ENCODE peak calls at places on chromosomes 5 and 9, in nine cellular contexts. One of them, this sample, is unnamed.

GRCh38 chr5:178428341-178429155 is 161.6 kb downstream of the COL23A1 start:
- DNase-seq in stimulated activated CD4-positive, alpha-beta T cell treated with anti-CD3 and anti-CD28 coated beads, Interleukin-4, amount 100 ng/mL, for 1 hour: no peak
- DNase-seq in ELR: no peak
- DNase-seq in mucosa of descending colon: no peak
- DNase-seq in suprapubic skin: no peak
- DNase-seq in ACHN: no peak
- DNase-seq in EH: no peak
- DNase-seq in non-pigmented ciliary epithelial cell: no peak
- DNase-seq in T-helper 1 cell: no peak
- DNase-seq in this sample: peak; percentile 60

GRCh38 chr5:113038714-113039113 is 62.1 kb downstream of the DCP2 start:
- DNase-seq in ACHN: no peak
- DNase-seq in T-helper 1 cell: no peak
- DNase-seq in ELR: peak; percentile 82
- DNase-seq in non-pigmented ciliary epithelial cell: no peak
- DNase-seq in mucosa of descending colon: no peak
- DNase-seq in EH: peak; percentile 69
- DNase-seq in stimulated activated CD4-positive, alpha-beta T cell treated with anti-CD3 and anti-CD28 coated beads, Interleukin-4, amount 100 ng/mL, for 1 hour: no peak
- DNase-seq in suprapubic skin: no peak
- DNase-seq in this sample: no peak

GRCh38 chr5:180371949-180372348 is 18.8 kb upstream of the GFPT2 start:
- DNase-seq in suprapubic skin: no peak
- DNase-seq in ELR: no peak
- DNase-seq in ACHN: no peak
- DNase-seq in stimulated activated CD4-positive, alpha-beta T cell treated with anti-CD3 and anti-CD28 coated beads, Interleukin-4, amount 100 ng/mL, for 1 hour: no peak
- DNase-seq in non-pigmented ciliary epithelial cell: no peak
- DNase-seq in T-helper 1 cell: no peak
- DNase-seq in mucosa of descending colon: no peak
- DNase-seq in EH: no peak
- DNase-seq in this sample: no peak

GRCh38 chr9:129889936-129890717 is 54.9 kb downstream of the USP20 start:
- DNase-seq in ELR: no peak
- DNase-seq in mucosa of descending colon: peak; percentile 77
- DNase-seq in T-helper 1 cell: peak; percentile 90
- DNase-seq in ACHN: no peak
- DNase-seq in suprapubic skin: no peak
- DNase-seq in EH: no peak
- DNase-seq in stimulated activated CD4-positive, alpha-beta T cell treated with anti-CD3 and anti-CD28 coated beads, Interleukin-4, amount 100 ng/mL, for 1 hour: peak; percentile 77
- DNase-seq in non-pigmented ciliary epithelial cell: no peak
- DNase-seq in this sample: no peak

GRCh38 chr9:91221332-91221731 is 140.4 kb downstream of the AUH start:
- DNase-seq in EH: peak; percentile 71
- DNase-seq in stimulated activated CD4-positive, alpha-beta T cell treated with anti-CD3 and anti-CD28 coated beads, Interleukin-4, amount 100 ng/mL, for 1 hour: no peak
- DNase-seq in suprapubic skin: no peak
- DNase-seq in non-pigmented ciliary epithelial cell: peak; percentile 78
- DNase-seq in T-helper 1 cell: no peak
- DNase-seq in ACHN: no peak
- DNase-seq in mucosa of descending colon: no peak
- DNase-seq in ELR: peak; percentile 23
- DNase-seq in this sample: no peak

GRCh38 chr9:122777935-122778671 is 10.6 kb upstream of the OR5C1 start:
- DNase-seq in ELR: peak; percentile 47
- DNase-seq in mucosa of descending colon: no peak
- DNase-seq in non-pigmented ciliary epithelial cell: peak; percentile 19
- DNase-seq in T-helper 1 cell: no peak
- DNase-seq in stimulated activated CD4-positive, alpha-beta T cell treated with anti-CD3 and anti-CD28 coated beads, Interleukin-4, amount 100 ng/mL, for 1 hour: no peak
- DNase-seq in suprapubic skin: no peak
- DNase-seq in EH: peak; percentile 77
- DNase-seq in ACHN: no peak
- DNase-seq in this sample: no peak

GRCh38 chr9:92276223-92277007 is 17.1 kb downstream of the IARS1 start:
- DNase-seq in ACHN: no peak
- DNase-seq in EH: peak; percentile 54
- DNase-seq in stimulated activated CD4-positive, alpha-beta T cell treated with anti-CD3 and anti-CD28 coated beads, Interleukin-4, amount 100 ng/mL, for 1 hour: no peak
- DNase-seq in non-pigmented ciliary epithelial cell: no peak
- DNase-seq in mucosa of descending colon: no peak
- DNase-seq in ELR: peak; percentile 44
- DNase-seq in suprapubic skin: no peak
- DNase-seq in T-helper 1 cell: peak; percentile 20
- DNase-seq in this sample: no peak

GRCh38 chr5:116864838-116865190 is 290.2 kb upstream of the SEMA6A start:
- DNase-seq in T-helper 1 cell: no peak
- DNase-seq in EH: no peak
- DNase-seq in ELR: no peak
- DNase-seq in non-pigmented ciliary epithelial cell: no peak
- DNase-seq in ACHN: no peak
- DNase-seq in mucosa of descending colon: no peak
- DNase-seq in suprapubic skin: no peak
- DNase-seq in stimulated activated CD4-positive, alpha-beta T cell treated with anti-CD3 and anti-CD28 coated beads, Interleukin-4, amount 100 ng/mL, for 1 hour: no peak
- DNase-seq in this sample: no peak

GRCh38 chr9:19934301-19934868 is 145.5 kb upstream of the SLC24A2 start:
- DNase-seq in EH: peak; percentile 34
- DNase-seq in non-pigmented ciliary epithelial cell: no peak
- DNase-seq in suprapubic skin: peak; percentile 67
- DNase-seq in ACHN: peak; percentile 63
- DNase-seq in T-helper 1 cell: no peak
- DNase-seq in mucosa of descending colon: peak; percentile 44
- DNase-seq in ELR: peak; percentile 7
- DNase-seq in stimulated activated CD4-positive, alpha-beta T cell treated with anti-CD3 and anti-CD28 coated beads, Interleukin-4, amount 100 ng/mL, for 1 hour: peak; percentile 6
- DNase-seq in this sample: peak; percentile 45

GRCh38 chr9:95696701-95697100 is 178.8 kb upstream of the ERCC6L2 start:
- DNase-seq in ACHN: no peak
- DNase-seq in non-pigmented ciliary epithelial cell: no peak
- DNase-seq in mucosa of descending colon: no peak
- DNase-seq in suprapubic skin: no peak
- DNase-seq in EH: no peak
- DNase-seq in ELR: no peak
- DNase-seq in stimulated activated CD4-positive, alpha-beta T cell treated with anti-CD3 and anti-CD28 coated beads, Interleukin-4, amount 100 ng/mL, for 1 hour: no peak
- DNase-seq in T-helper 1 cell: no peak
- DNase-seq in this sample: no peak

GRCh38 chr9:96245399-96245798 is 56.6 kb downstream of the HSD17B3 start:
- DNase-seq in non-pigmented ciliary epithelial cell: no peak
- DNase-seq in EH: no peak
- DNase-seq in mucosa of descending colon: no peak
- DNase-seq in stimulated activated CD4-positive, alpha-beta T cell treated with anti-CD3 and anti-CD28 coated beads, Interleukin-4, amount 100 ng/mL, for 1 hour: no peak
- DNase-seq in suprapubic skin: no peak
- DNase-seq in T-helper 1 cell: no peak
- DNase-seq in ELR: peak; percentile 5
- DNase-seq in ACHN: no peak
- DNase-seq in this sample: no peak

GRCh38 chr9:136201609-136202448 is 3.1 kb downstream of the LHX3 start:
- DNase-seq in ELR: no peak
- DNase-seq in stimulated activated CD4-positive, alpha-beta T cell treated with anti-CD3 and anti-CD28 coated beads, Interleukin-4, amount 100 ng/mL, for 1 hour: no peak
- DNase-seq in suprapubic skin: no peak
- DNase-seq in T-helper 1 cell: no peak
- DNase-seq in EH: peak; percentile 20
- DNase-seq in mucosa of descending colon: no peak
- DNase-seq in ACHN: no peak
- DNase-seq in non-pigmented ciliary epithelial cell: no peak
- DNase-seq in this sample: no peak

GRCh38 chr9:123310551-123311249 is 42.3 kb upstream of the STRBP start:
- DNase-seq in non-pigmented ciliary epithelial cell: no peak
- DNase-seq in T-helper 1 cell: no peak
- DNase-seq in mucosa of descending colon: no peak
- DNase-seq in ACHN: no peak
- DNase-seq in stimulated activated CD4-positive, alpha-beta T cell treated with anti-CD3 and anti-CD28 coated beads, Interleukin-4, amount 100 ng/mL, for 1 hour: no peak
- DNase-seq in EH: no peak
- DNase-seq in suprapubic skin: no peak
- DNase-seq in ELR: no peak
- DNase-seq in this sample: no peak

GRCh38 chr9:136694163-136694864 is 7.1 kb upstream of the AGPAT2 start:
- DNase-seq in mucosa of descending colon: peak; percentile 82
- DNase-seq in stimulated activated CD4-positive, alpha-beta T cell treated with anti-CD3 and anti-CD28 coated beads, Interleukin-4, amount 100 ng/mL, for 1 hour: peak; percentile 30
- DNase-seq in EH: peak; percentile 46
- DNase-seq in T-helper 1 cell: peak; percentile 29
- DNase-seq in non-pigmented ciliary epithelial cell: no peak
- DNase-seq in ACHN: peak; percentile 59
- DNase-seq in suprapubic skin: no peak
- DNase-seq in ELR: peak; percentile 67
- DNase-seq in this sample: no peak

GRCh38 chr5:65539827-65540226 is 23.1 kb downstream of the CENPK start:
- DNase-seq in ELR: peak; percentile 26
- DNase-seq in suprapubic skin: no peak
- DNase-seq in EH: peak; percentile 1
- DNase-seq in ACHN: no peak
- DNase-seq in mucosa of descending colon: no peak
- DNase-seq in stimulated activated CD4-positive, alpha-beta T cell treated with anti-CD3 and anti-CD28 coated beads, Interleukin-4, amount 100 ng/mL, for 1 hour: no peak
- DNase-seq in T-helper 1 cell: no peak
- DNase-seq in non-pigmented ciliary epithelial cell: no peak
- DNase-seq in this sample: no peak

GRCh38 chr5:151141535-151141934 is 16.0 kb downstream of the ANXA6 start:
- DNase-seq in non-pigmented ciliary epithelial cell: no peak
- DNase-seq in EH: no peak
- DNase-seq in stimulated activated CD4-positive, alpha-beta T cell treated with anti-CD3 and anti-CD28 coated beads, Interleukin-4, amount 100 ng/mL, for 1 hour: peak; percentile 60
- DNase-seq in ACHN: no peak
- DNase-seq in mucosa of descending colon: peak; percentile 58
- DNase-seq in suprapubic skin: no peak
- DNase-seq in T-helper 1 cell: peak; percentile 75
- DNase-seq in ELR: no peak
- DNase-seq in this sample: no peak

GRCh38 chr5:177366528-177367322 is 9.0 kb downstream of the RGS14 start:
- DNase-seq in suprapubic skin: peak; percentile 93
- DNase-seq in ELR: peak; percentile 86
- DNase-seq in mucosa of descending colon: peak; percentile 92
- DNase-seq in EH: peak; percentile 88
- DNase-seq in T-helper 1 cell: no peak
- DNase-seq in stimulated activated CD4-positive, alpha-beta T cell treated with anti-CD3 and anti-CD28 coated beads, Interleukin-4, amount 100 ng/mL, for 1 hour: no peak
- DNase-seq in ACHN: peak; percentile 89
- DNase-seq in non-pigmented ciliary epithelial cell: peak; percentile 31
- DNase-seq in this sample: peak; percentile 80

GRCh38 chr9:119839888-119840287 is 470.7 kb upstream of the BRINP1 start:
- DNase-seq in mucosa of descending colon: no peak
- DNase-seq in suprapubic skin: no peak
- DNase-seq in ELR: no peak
- DNase-seq in ACHN: no peak
- DNase-seq in T-helper 1 cell: no peak
- DNase-seq in EH: no peak
- DNase-seq in non-pigmented ciliary epithelial cell: no peak
- DNase-seq in stimulated activated CD4-positive, alpha-beta T cell treated with anti-CD3 and anti-CD28 coated beads, Interleukin-4, amount 100 ng/mL, for 1 hour: no peak
- DNase-seq in this sample: peak; percentile 7

GRCh38 chr5:144142030-144142825 is 28.2 kb downstream of the YIPF5 start:
- DNase-seq in ELR: peak; percentile 72
- DNase-seq in T-helper 1 cell: peak; percentile 8
- DNase-seq in non-pigmented ciliary epithelial cell: no peak
- DNase-seq in ACHN: peak; percentile 32
- DNase-seq in stimulated activated CD4-positive, alpha-beta T cell treated with anti-CD3 and anti-CD28 coated beads, Interleukin-4, amount 100 ng/mL, for 1 hour: no peak
- DNase-seq in EH: peak; percentile 65
- DNase-seq in mucosa of descending colon: no peak
- DNase-seq in suprapubic skin: no peak
- DNase-seq in this sample: no peak

GRCh38 chr5:111404270-111404769 is 108.0 kb downstream of the STARD4 start:
- DNase-seq in ELR: no peak
- DNase-seq in mucosa of descending colon: no peak
- DNase-seq in ACHN: no peak
- DNase-seq in non-pigmented ciliary epithelial cell: no peak
- DNase-seq in T-helper 1 cell: no peak
- DNase-seq in stimulated activated CD4-positive, alpha-beta T cell treated with anti-CD3 and anti-CD28 coated beads, Interleukin-4, amount 100 ng/mL, for 1 hour: no peak
- DNase-seq in EH: no peak
- DNase-seq in suprapubic skin: no peak
- DNase-seq in this sample: no peak

GRCh38 chr9:20623021-20623747 is 885 bp upstream of the MLLT3 start:
- DNase-seq in ELR: peak; percentile 38
- DNase-seq in ACHN: no peak
- DNase-seq in stimulated activated CD4-positive, alpha-beta T cell treated with anti-CD3 and anti-CD28 coated beads, Interleukin-4, amount 100 ng/mL, for 1 hour: peak; percentile 60
- DNase-seq in non-pigmented ciliary epithelial cell: no peak
- DNase-seq in suprapubic skin: peak; percentile 70
- DNase-seq in EH: no peak
- DNase-seq in T-helper 1 cell: peak; percentile 80
- DNase-seq in mucosa of descending colon: peak; percentile 72
- DNase-seq in this sample: peak; percentile 58

GRCh38 chr5:169697976-169698375 is 60.9 kb downstream of the DOCK2 start:
- DNase-seq in T-helper 1 cell: no peak
- DNase-seq in mucosa of descending colon: no peak
- DNase-seq in non-pigmented ciliary epithelial cell: no peak
- DNase-seq in EH: peak; percentile 24
- DNase-seq in suprapubic skin: no peak
- DNase-seq in ELR: no peak
- DNase-seq in stimulated activated CD4-positive, alpha-beta T cell treated with anti-CD3 and anti-CD28 coated beads, Interleukin-4, amount 100 ng/mL, for 1 hour: no peak
- DNase-seq in ACHN: no peak
- DNase-seq in this sample: no peak

GRCh38 chr5:1159341-1159675 is 42.1 kb upstream of the SLC6A19 start:
- DNase-seq in mucosa of descending colon: no peak
- DNase-seq in EH: no peak
- DNase-seq in stimulated activated CD4-positive, alpha-beta T cell treated with anti-CD3 and anti-CD28 coated beads, Interleukin-4, amount 100 ng/mL, for 1 hour: no peak
- DNase-seq in suprapubic skin: no peak
- DNase-seq in T-helper 1 cell: no peak
- DNase-seq in ELR: no peak
- DNase-seq in non-pigmented ciliary epithelial cell: no peak
- DNase-seq in ACHN: no peak
- DNase-seq in this sample: no peak

GRCh38 chr5:172150514-172151425 is 37.3 kb downstream of the STK10 start:
- DNase-seq in ACHN: no peak
- DNase-seq in EH: peak; percentile 68
- DNase-seq in ELR: no peak
- DNase-seq in T-helper 1 cell: peak; percentile 33
- DNase-seq in suprapubic skin: peak; percentile 75
- DNase-seq in mucosa of descending colon: peak; percentile 80
- DNase-seq in stimulated activated CD4-positive, alpha-beta T cell treated with anti-CD3 and anti-CD28 coated beads, Interleukin-4, amount 100 ng/mL, for 1 hour: no peak
- DNase-seq in non-pigmented ciliary epithelial cell: no peak
- DNase-seq in this sample: peak; percentile 47

GRCh38 chr9:24502548-24502947 is 43.1 kb downstream of the IZUMO3 start:
- DNase-seq in non-pigmented ciliary epithelial cell: no peak
- DNase-seq in T-helper 1 cell: no peak
- DNase-seq in stimulated activated CD4-positive, alpha-beta T cell treated with anti-CD3 and anti-CD28 coated beads, Interleukin-4, amount 100 ng/mL, for 1 hour: no peak
- DNase-seq in mucosa of descending colon: no peak
- DNase-seq in ACHN: no peak
- DNase-seq in suprapubic skin: no peak
- DNase-seq in EH: no peak
- DNase-seq in ELR: no peak
- DNase-seq in this sample: no peak

GRCh38 chr5:175388531-175388930 is 55.5 kb downstream of the DRD1 start:
- DNase-seq in T-helper 1 cell: no peak
- DNase-seq in non-pigmented ciliary epithelial cell: no peak
- DNase-seq in mucosa of descending colon: no peak
- DNase-seq in EH: no peak
- DNase-seq in ACHN: no peak
- DNase-seq in ELR: no peak
- DNase-seq in stimulated activated CD4-positive, alpha-beta T cell treated with anti-CD3 and anti-CD28 coated beads, Interleukin-4, amount 100 ng/mL, for 1 hour: no peak
- DNase-seq in suprapubic skin: no peak
- DNase-seq in this sample: no peak

GRCh38 chr9:77449177-77450092 is 198.7 kb downstream of the GNA14 start:
- DNase-seq in non-pigmented ciliary epithelial cell: peak; percentile 85
- DNase-seq in EH: peak; percentile 56
- DNase-seq in T-helper 1 cell: no peak
- DNase-seq in suprapubic skin: no peak
- DNase-seq in stimulated activated CD4-positive, alpha-beta T cell treated with anti-CD3 and anti-CD28 coated beads, Interleukin-4, amount 100 ng/mL, for 1 hour: no peak
- DNase-seq in mucosa of descending colon: no peak
- DNase-seq in ELR: peak; percentile 85
- DNase-seq in ACHN: no peak
- DNase-seq in this sample: no peak

GRCh38 chr5:168274416-168274815 is 17.0 kb upstream of the WWC1 start:
- DNase-seq in T-helper 1 cell: no peak
- DNase-seq in ELR: no peak
- DNase-seq in stimulated activated CD4-positive, alpha-beta T cell treated with anti-CD3 and anti-CD28 coated beads, Interleukin-4, amount 100 ng/mL, for 1 hour: no peak
- DNase-seq in EH: peak; percentile 13
- DNase-seq in mucosa of descending colon: no peak
- DNase-seq in ACHN: no peak
- DNase-seq in suprapubic skin: no peak
- DNase-seq in non-pigmented ciliary epithelial cell: no peak
- DNase-seq in this sample: no peak

GRCh38 chr9:98374385-98375051 is 119.1 kb upstream of the TBC1D2 start:
- DNase-seq in ACHN: peak; percentile 94
- DNase-seq in ELR: peak; percentile 97
- DNase-seq in EH: peak; percentile 92
- DNase-seq in non-pigmented ciliary epithelial cell: peak; percentile 88
- DNase-seq in mucosa of descending colon: no peak
- DNase-seq in T-helper 1 cell: no peak
- DNase-seq in suprapubic skin: peak; percentile 21
- DNase-seq in stimulated activated CD4-positive, alpha-beta T cell treated with anti-CD3 and anti-CD28 coated beads, Interleukin-4, amount 100 ng/mL, for 1 hour: no peak
- DNase-seq in this sample: no peak

GRCh38 chr5:57316798-57317327 is 143.0 kb downstream of the GPBP1 start:
- DNase-seq in stimulated activated CD4-positive, alpha-beta T cell treated with anti-CD3 and anti-CD28 coated beads, Interleukin-4, amount 100 ng/mL, for 1 hour: no peak
- DNase-seq in non-pigmented ciliary epithelial cell: peak; percentile 95
- DNase-seq in suprapubic skin: no peak
- DNase-seq in ELR: peak; percentile 83
- DNase-seq in ACHN: peak; percentile 25
- DNase-seq in EH: peak; percentile 79
- DNase-seq in mucosa of descending colon: no peak
- DNase-seq in T-helper 1 cell: no peak
- DNase-seq in this sample: no peak

GRCh38 chr9:126162611-126163381 is 163.8 kb upstream of the MVB12B start:
- DNase-seq in suprapubic skin: no peak
- DNase-seq in stimulated activated CD4-positive, alpha-beta T cell treated with anti-CD3 and anti-CD28 coated beads, Interleukin-4, amount 100 ng/mL, for 1 hour: no peak
- DNase-seq in T-helper 1 cell: no peak
- DNase-seq in ACHN: no peak
- DNase-seq in ELR: no peak
- DNase-seq in EH: no peak
- DNase-seq in mucosa of descending colon: no peak
- DNase-seq in non-pigmented ciliary epithelial cell: no peak
- DNase-seq in this sample: no peak